ENCODE peak calls at places on chromosome 12, in ten cellular contexts. W, M, R, T, X, D, U, N, A and P are unnamed samples.

GRCh38 chr12:105783983-105784947 is 354.5 kb downstream of the NUAK1 start:
- DNase-seq in D (no peak), A (no peak), M (no peak), N (no peak), U (no peak), X (no peak), W (no peak), R (no peak), T (no peak), P (no peak)

GRCh38 chr12:51961834-51962233 is 10.3 kb downstream of the ACVR1B start:
- DNase-seq in U (no peak), T (no peak), X (no peak), A (no peak), W (peak), R (no peak), M (no peak), D (no peak), N (no peak), P (no peak)

GRCh38 chr12:113196996-113197395 is 11.5 kb downstream of the RITA1 start:
- DNase-seq in T (peak), A (peak), W (peak), N (peak), D (peak), R (no peak), U (peak), X (peak), M (peak), P (peak)

GRCh38 chr12:43861847-43862150 is 25.9 kb downstream of the TMEM117 start:
- DNase-seq in R (no peak), X (no peak), A (no peak), N (no peak), U (no peak), T (no peak), D (no peak), W (no peak), M (no peak), P (no peak)

GRCh38 chr12:14845350-14845750 is 2.0 kb upstream of the ART4 start:
- DNase-seq in A (no peak), M (peak), T (no peak), W (peak), D (no peak), R (no peak), U (peak), X (peak), N (peak), P (peak)

GRCh38 chr12:108228746-108229145 is 99.7 kb downstream of the WSCD2 start:
- DNase-seq in D (no peak), W (no peak), X (no peak), N (no peak), U (no peak), M (no peak), T (no peak), R (no peak), A (no peak), P (no peak)

GRCh38 chr12:107362960-107363359 is 269.6 kb upstream of the CRY1 start:
- DNase-seq in U (no peak), X (no peak), M (no peak), T (no peak), N (no peak), R (no peak), D (no peak), A (no peak), W (no peak), P (no peak)

GRCh38 chr12:52655251-52655650 is 3.2 kb upstream of the KRT2 start:
- DNase-seq in W (no peak), N (no peak), T (no peak), U (no peak), R (no peak), A (no peak), M (peak), X (no peak), D (no peak), P (peak)

GRCh38 chr12:56086608-56087007 is 6.6 kb downstream of the ERBB3 start:
- DNase-seq in X (no peak), W (peak), M (no peak), R (no peak), T (no peak), A (no peak), U (no peak), N (no peak), D (no peak), P (no peak)

GRCh38 chr12:53770281-53770680 is 18.5 kb upstream of the CISTR start:
- DNase-seq in A (no peak), D (no peak), U (peak), N (no peak), X (no peak), M (peak), W (no peak), R (peak), T (no peak), P (no peak)